ENCODE peak calls at places on chromosomes 5 and 9, in nine cellular contexts. P is iPS-NIHi11; D is T-helper 1 cell; M is GM20000; K is GM19239; R is stimulated activated CD8-positive, alpha-beta memory T cell treated with anti-CD3 and anti-CD28 coated beads, Interleukin-4, amount 100 ng/mL, for 4 hours; L is posterior vena cava; N is non-pigmented ciliary epithelial cell; S is retinal pigment epithelial cell. O is an unnamed sample.

GRCh38 chr5:112870976-112871375 is 9.9 kb downstream of the SRP19 start:
- DNase-seq in P (no peak), D (no peak), M (no peak), K (no peak), R (no peak), L (no peak), N (no peak), S (no peak), O (peak)

GRCh38 chr9:132970306-132971062 is 8.0 kb upstream of the GFI1B start:
- DNase-seq in P (no peak), D (no peak), M (no peak), K (no peak), R (no peak), L (no peak), N (no peak), S (no peak), O (no peak)

GRCh38 chr9:13550519-13550918 is 271.0 kb upstream of the MPDZ start:
- DNase-seq in P (no peak), D (no peak), M (no peak), K (no peak), R (no peak), L (no peak), N (no peak), S (no peak), O (no peak)

GRCh38 chr9:112341741-112342140 is 8.3 kb upstream of the PTBP3 start:
- DNase-seq in P (no peak), D (no peak), M (no peak), K (no peak), R (no peak), L (no peak), N (no peak), S (no peak), O (no peak)

GRCh38 chr5:56507348-56507930 is 274.3 kb upstream of the ANKRD55 start:
- DNase-seq in P (no peak), D (no peak), M (no peak), K (no peak), R (no peak), L (no peak), N (no peak), S (no peak), O (no peak)

GRCh38 chr5:98927988-98928801 is 612 bp downstream of the CHD1 start:
- DNase-seq in P (peak), D (peak), M (peak), K (no peak), R (no peak), L (peak), N (no peak), S (no peak), O (no peak)

GRCh38 chr9:28915256-28915930 is 1342.1 kb upstream of the C9orf72 start:
- DNase-seq in P (no peak), D (no peak), M (no peak), K (no peak), R (no peak), L (no peak), N (no peak), S (no peak), O (no peak)

GRCh38 chr5:156340886-156341285 is 13.9 kb downstream of the SGCD start:
- DNase-seq in P (no peak), D (no peak), M (no peak), K (no peak), R (no peak), L (no peak), N (no peak), S (no peak), O (no peak)

GRCh38 chr5:110623875-110624274 is 102.6 kb downstream of the TMEM232 start:
- DNase-seq in P (no peak), D (no peak), M (no peak), K (no peak), R (no peak), L (no peak), N (peak), S (peak), O (no peak)

GRCh38 chr9:93083592-93084470 is 12.2 kb upstream of the CARD19 start:
- DNase-seq in P (no peak), D (no peak), M (no peak), K (no peak), R (no peak), L (peak), N (no peak), S (no peak), O (peak)

GRCh38 chr5:1227669-1228068 is 2.5 kb downstream of the SLC6A18 start:
- DNase-seq in P (peak), D (no peak), M (no peak), K (no peak), R (no peak), L (no peak), N (no peak), S (no peak), O (peak)

GRCh38 chr9:107504585-107505455 is 15.3 kb upstream of the KLF4 start:
- DNase-seq in P (no peak), D (no peak), M (no peak), K (no peak), R (no peak), L (peak), N (peak), S (no peak), O (peak)

GRCh38 chr9:121958530-121958929 is 134.6 kb downstream of the TTLL11 start:
- DNase-seq in P (no peak), D (no peak), M (no peak), K (no peak), R (no peak), L (no peak), N (no peak), S (no peak), O (peak)

GRCh38 chr9:114855488-114855887 is 49.6 kb upstream of the TNFSF15 start:
- DNase-seq in P (no peak), D (no peak), M (no peak), K (no peak), R (no peak), L (no peak), N (no peak), S (no peak), O (no peak)

GRCh38 chr9:126752881-126753670 is 51.8 kb upstream of the ZBTB43 start:
- DNase-seq in P (no peak), D (no peak), M (no peak), K (no peak), R (no peak), L (no peak), N (no peak), S (no peak), O (no peak)

GRCh38 chr5:135484563-135485157 is 32.5 kb upstream of the TIFAB start:
- DNase-seq in P (no peak), D (no peak), M (no peak), K (no peak), R (no peak), L (no peak), N (no peak), S (no peak), O (no peak)

GRCh38 chr9:12718482-12719026 is 25.4 kb downstream of the TYRP1 start:
- DNase-seq in P (peak), D (no peak), M (no peak), K (no peak), R (no peak), L (no peak), N (peak), S (no peak), O (no peak)

GRCh38 chr5:72854419-72854818 is 38.0 kb downstream of the TNPO1 start:
- DNase-seq in P (no peak), D (no peak), M (no peak), K (no peak), R (no peak), L (no peak), N (no peak), S (no peak), O (no peak)

GRCh38 chr9:15423328-15423985 is 781 bp downstream of the SNAPC3 start:
- DNase-seq in P (no peak), D (no peak), M (no peak), K (no peak), R (no peak), L (no peak), N (no peak), S (no peak), O (peak)

GRCh38 chr9:3893519-3893918 is 367.7 kb upstream of the RFX3 start:
- DNase-seq in P (no peak), D (no peak), M (no peak), K (no peak), R (no peak), L (no peak), N (no peak), S (no peak), O (no peak)

GRCh38 chr9:15433661-15434060 is 11.0 kb downstream of the SNAPC3 start:
- DNase-seq in P (no peak), D (no peak), M (no peak), K (no peak), R (no peak), L (no peak), N (no peak), S (no peak), O (no peak)

GRCh38 chr5:164637931-164638521 is 1132.6 kb downstream of the MAT2B start:
- DNase-seq in P (no peak), D (no peak), M (no peak), K (no peak), R (no peak), L (no peak), N (no peak), S (no peak), O (no peak)

GRCh38 chr5:150523472-150524350 is 15.8 kb downstream of the NDST1 start:
- DNase-seq in P (peak), D (no peak), M (peak), K (peak), R (no peak), L (no peak), N (no peak), S (no peak), O (peak)

GRCh38 chr5:127766556-127767335 is 63.6 kb downstream of the CCDC192 start:
- DNase-seq in P (no peak), D (no peak), M (no peak), K (no peak), R (no peak), L (no peak), N (no peak), S (no peak), O (no peak)

GRCh38 chr9:118059520-118060278 is 355.5 kb downstream of the TLR4 start:
- DNase-seq in P (peak), D (no peak), M (no peak), K (no peak), R (no peak), L (no peak), N (no peak), S (peak), O (peak)

GRCh38 chr5:133843911-133844310 is 124.5 kb downstream of the C5orf15 start:
- DNase-seq in P (no peak), D (no peak), M (no peak), K (no peak), R (no peak), L (no peak), N (no peak), S (no peak), O (no peak)

GRCh38 chr5:58317009-58317408 is 142.9 kb downstream of the PLK2 start:
- DNase-seq in P (no peak), D (no peak), M (no peak), K (no peak), R (no peak), L (no peak), N (no peak), S (no peak), O (no peak)

GRCh38 chr5:108788142-108788541 is 40.4 kb downstream of the FER start:
- DNase-seq in P (no peak), D (no peak), M (no peak), K (no peak), R (no peak), L (no peak), N (no peak), S (no peak), O (no peak)

GRCh38 chr5:111129938-111130337 is 37.8 kb downstream of the WDR36 start:
- DNase-seq in P (no peak), D (no peak), M (no peak), K (no peak), R (no peak), L (no peak), N (no peak), S (no peak), O (no peak)

GRCh38 chr9:32571969-32572899 is 725 bp downstream of the NDUFB6 start:
- DNase-seq in P (peak), D (peak), M (peak), K (peak), R (peak), L (no peak), N (no peak), S (peak), O (peak)

GRCh38 chr9:120324996-120325642 is 254.8 kb downstream of the CDK5RAP2 start:
- DNase-seq in P (peak), D (no peak), M (no peak), K (no peak), R (no peak), L (no peak), N (no peak), S (no peak), O (peak)

GRCh38 chr9:128316421-128316820 is 5.8 kb downstream of the TRUB2 start:
- DNase-seq in P (no peak), D (no peak), M (no peak), K (no peak), R (no peak), L (no peak), N (no peak), S (no peak), O (no peak)

GRCh38 chr9:105168935-105169334 is 75.5 kb upstream of the SLC44A1 start:
- DNase-seq in P (no peak), D (no peak), M (no peak), K (no peak), R (no peak), L (no peak), N (no peak), S (peak), O (no peak)

GRCh38 chr5:37991903-37992299 is 152.1 kb upstream of the GDNF start:
- DNase-seq in P (no peak), D (no peak), M (no peak), K (no peak), R (no peak), L (no peak), N (no peak), S (no peak), O (no peak)

GRCh38 chr9:137294091-137294683 is 7.9 kb downstream of the NRARP start:
- DNase-seq in P (no peak), D (no peak), M (no peak), K (no peak), R (no peak), L (no peak), N (no peak), S (no peak), O (peak)

O was measured in MV-4-11.